ENCODE peak calls at places on chromosomes 3 and 15, in seven cellular contexts. One of them, this sample, is unnamed.

GRCh38 chr3:7332696-7333095 is 471.8 kb downstream of the GRM7 start:
- DNase-seq in AG04450: no peak
- DNase-seq in HS-5: no peak
- DNase-seq in stimulated activated CD4-positive, alpha-beta T cell treated with anti-CD3 and anti-CD28 coated beads, Interleukin-2, amount 100 ng/mL, for 24 hours: no peak
- DNase-seq in KG1: no peak
- DNase-seq in T1000: no peak
- DNase-seq in stimulated activated CD8-positive, alpha-beta memory T cell treated with anti-CD3 and anti-CD28 coated beads, Interleukin-15, amount 100 ng/mL, for 1 hour: no peak
- DNase-seq in this sample: no peak

GRCh38 chr15:85276921-85277320 is 103.5 kb upstream of the AKAP13 start:
- DNase-seq in AG04450: no peak
- DNase-seq in HS-5: no peak
- DNase-seq in stimulated activated CD4-positive, alpha-beta T cell treated with anti-CD3 and anti-CD28 coated beads, Interleukin-2, amount 100 ng/mL, for 24 hours: no peak
- DNase-seq in KG1: no peak
- DNase-seq in T1000: no peak
- DNase-seq in stimulated activated CD8-positive, alpha-beta memory T cell treated with anti-CD3 and anti-CD28 coated beads, Interleukin-15, amount 100 ng/mL, for 1 hour: no peak
- DNase-seq in this sample: no peak

GRCh38 chr15:51828621-51829359 is 663 bp upstream of the TMOD3 start:
- DNase-seq in AG04450: no peak
- DNase-seq in HS-5: peak; percentile 56
- DNase-seq in stimulated activated CD4-positive, alpha-beta T cell treated with anti-CD3 and anti-CD28 coated beads, Interleukin-2, amount 100 ng/mL, for 24 hours: no peak
- DNase-seq in KG1: no peak
- DNase-seq in T1000: no peak
- DNase-seq in stimulated activated CD8-positive, alpha-beta memory T cell treated with anti-CD3 and anti-CD28 coated beads, Interleukin-15, amount 100 ng/mL, for 1 hour: no peak
- DNase-seq in this sample: no peak

GRCh38 chr15:75840659-75841058 is 2.6 kb upstream of the UBE2Q2 start:
- DNase-seq in AG04450: no peak
- DNase-seq in HS-5: no peak
- DNase-seq in stimulated activated CD4-positive, alpha-beta T cell treated with anti-CD3 and anti-CD28 coated beads, Interleukin-2, amount 100 ng/mL, for 24 hours: no peak
- DNase-seq in KG1: no peak
- DNase-seq in T1000: no peak
- DNase-seq in stimulated activated CD8-positive, alpha-beta memory T cell treated with anti-CD3 and anti-CD28 coated beads, Interleukin-15, amount 100 ng/mL, for 1 hour: no peak
- DNase-seq in this sample: no peak

GRCh38 chr3:32401541-32402052 is 9.9 kb downstream of the CMTM7 start:
- DNase-seq in AG04450: no peak
- DNase-seq in HS-5: no peak
- DNase-seq in stimulated activated CD4-positive, alpha-beta T cell treated with anti-CD3 and anti-CD28 coated beads, Interleukin-2, amount 100 ng/mL, for 24 hours: peak; percentile 62
- DNase-seq in KG1: peak; percentile 61
- DNase-seq in T1000: peak; percentile 24
- DNase-seq in stimulated activated CD8-positive, alpha-beta memory T cell treated with anti-CD3 and anti-CD28 coated beads, Interleukin-15, amount 100 ng/mL, for 1 hour: no peak
- DNase-seq in this sample: peak; percentile 45

GRCh38 chr3:43773273-43774104 is 82.8 kb downstream of the ABHD5 start:
- DNase-seq in AG04450: no peak
- DNase-seq in HS-5: no peak
- DNase-seq in stimulated activated CD4-positive, alpha-beta T cell treated with anti-CD3 and anti-CD28 coated beads, Interleukin-2, amount 100 ng/mL, for 24 hours: no peak
- DNase-seq in KG1: no peak
- DNase-seq in T1000: no peak
- DNase-seq in stimulated activated CD8-positive, alpha-beta memory T cell treated with anti-CD3 and anti-CD28 coated beads, Interleukin-15, amount 100 ng/mL, for 1 hour: no peak
- DNase-seq in this sample: peak; percentile 17

GRCh38 chr3:72907851-72908620 is 20.2 kb downstream of the GXYLT2 start:
- DNase-seq in AG04450: peak; percentile 80
- DNase-seq in HS-5: no peak
- DNase-seq in stimulated activated CD4-positive, alpha-beta T cell treated with anti-CD3 and anti-CD28 coated beads, Interleukin-2, amount 100 ng/mL, for 24 hours: no peak
- DNase-seq in KG1: no peak
- DNase-seq in T1000: no peak
- DNase-seq in stimulated activated CD8-positive, alpha-beta memory T cell treated with anti-CD3 and anti-CD28 coated beads, Interleukin-15, amount 100 ng/mL, for 1 hour: no peak
- DNase-seq in this sample: no peak

GRCh38 chr15:96720251-96720650 is 389.8 kb downstream of the NR2F2 start:
- DNase-seq in AG04450: no peak
- DNase-seq in HS-5: no peak
- DNase-seq in stimulated activated CD4-positive, alpha-beta T cell treated with anti-CD3 and anti-CD28 coated beads, Interleukin-2, amount 100 ng/mL, for 24 hours: no peak
- DNase-seq in KG1: no peak
- DNase-seq in T1000: no peak
- DNase-seq in stimulated activated CD8-positive, alpha-beta memory T cell treated with anti-CD3 and anti-CD28 coated beads, Interleukin-15, amount 100 ng/mL, for 1 hour: no peak
- DNase-seq in this sample: peak; percentile 97

GRCh38 chr3:160831411-160831810 is 75.4 kb downstream of the PPM1L start:
- DNase-seq in AG04450: no peak
- DNase-seq in HS-5: no peak
- DNase-seq in stimulated activated CD4-positive, alpha-beta T cell treated with anti-CD3 and anti-CD28 coated beads, Interleukin-2, amount 100 ng/mL, for 24 hours: no peak
- DNase-seq in KG1: no peak
- DNase-seq in T1000: no peak
- DNase-seq in stimulated activated CD8-positive, alpha-beta memory T cell treated with anti-CD3 and anti-CD28 coated beads, Interleukin-15, amount 100 ng/mL, for 1 hour: no peak
- DNase-seq in this sample: no peak

This sample was measured in MV-4-11.